ENCODE peak calls at places on chromosomes 2 and 18, in ten cellular contexts. One of them, this sample, is unnamed.

GRCh38 chr2:215653344-215654015 is 217.6 kb upstream of the FN1 start:
- DNase-seq in A549: no peak
- DNase-seq in K562: no peak
- DNase-seq in upper lobe of left lung: no peak
- DNase-seq in testis: no peak
- DNase-seq in lower leg skin: no peak
- DNase-seq in coronary artery: no peak
- DNase-seq in neural crest cell: no peak
- DNase-seq in endothelial cell: no peak
- DNase-seq in psoas muscle: no peak
- DNase-seq in this sample: no peak

GRCh38 chr2:172859821-172860707 is 124.4 kb downstream of the RAPGEF4 start:
- DNase-seq in upper lobe of left lung: no peak
- DNase-seq in testis: no peak
- DNase-seq in K562: no peak
- DNase-seq in neural crest cell: no peak
- DNase-seq in psoas muscle: no peak
- DNase-seq in coronary artery: no peak
- DNase-seq in A549: no peak
- DNase-seq in endothelial cell: no peak
- DNase-seq in lower leg skin: no peak
- DNase-seq in this sample: no peak

GRCh38 chr2:103135679-103136078 is 373.8 kb downstream of the TMEM182 start:
- DNase-seq in K562: no peak
- DNase-seq in upper lobe of left lung: no peak
- DNase-seq in A549: peak
- DNase-seq in neural crest cell: no peak
- DNase-seq in testis: no peak
- DNase-seq in psoas muscle: no peak
- DNase-seq in endothelial cell: no peak
- DNase-seq in coronary artery: no peak
- DNase-seq in lower leg skin: no peak
- DNase-seq in this sample: no peak

GRCh38 chr18:40676676-40677075 is 1278.4 kb upstream of the PIK3C3 start:
- DNase-seq in lower leg skin: no peak
- DNase-seq in K562: no peak
- DNase-seq in neural crest cell: no peak
- DNase-seq in upper lobe of left lung: no peak
- DNase-seq in psoas muscle: no peak
- DNase-seq in A549: no peak
- DNase-seq in testis: no peak
- DNase-seq in coronary artery: no peak
- DNase-seq in endothelial cell: no peak
- DNase-seq in this sample: no peak

GRCh38 chr2:199977984-199978415 is 22.6 kb downstream of the MAIP1 start:
- DNase-seq in coronary artery: no peak
- DNase-seq in upper lobe of left lung: no peak
- DNase-seq in neural crest cell: no peak
- DNase-seq in psoas muscle: no peak
- DNase-seq in testis: no peak
- DNase-seq in K562: no peak
- DNase-seq in endothelial cell: no peak
- DNase-seq in A549: peak
- DNase-seq in lower leg skin: no peak
- DNase-seq in this sample: no peak

GRCh38 chr2:241945803-241946202 is 76.3 kb downstream of the RTP5 start:
- DNase-seq in A549: no peak
- DNase-seq in upper lobe of left lung: no peak
- DNase-seq in lower leg skin: peak
- DNase-seq in psoas muscle: no peak
- DNase-seq in K562: no peak
- DNase-seq in neural crest cell: no peak
- DNase-seq in testis: no peak
- DNase-seq in endothelial cell: no peak
- DNase-seq in coronary artery: no peak
- DNase-seq in this sample: no peak

GRCh38 chr2:135708159-135708558 is 33.5 kb upstream of the UBXN4 start:
- DNase-seq in coronary artery: no peak
- DNase-seq in psoas muscle: no peak
- DNase-seq in neural crest cell: no peak
- DNase-seq in lower leg skin: no peak
- DNase-seq in K562: no peak
- DNase-seq in endothelial cell: no peak
- DNase-seq in upper lobe of left lung: no peak
- DNase-seq in A549: no peak
- DNase-seq in testis: no peak
- DNase-seq in this sample: no peak

GRCh38 chr18:27030403-27030802 is 154.7 kb downstream of the CHST9 start:
- DNase-seq in neural crest cell: no peak
- DNase-seq in coronary artery: no peak
- DNase-seq in lower leg skin: no peak
- DNase-seq in psoas muscle: no peak
- DNase-seq in endothelial cell: no peak
- DNase-seq in K562: no peak
- DNase-seq in A549: no peak
- DNase-seq in testis: no peak
- DNase-seq in upper lobe of left lung: peak
- DNase-seq in this sample: no peak

GRCh38 chr2:20452551-20452950 is 5.7 kb downstream of the RHOB start:
- DNase-seq in endothelial cell: no peak
- DNase-seq in A549: peak
- DNase-seq in psoas muscle: no peak
- DNase-seq in K562: no peak
- DNase-seq in upper lobe of left lung: no peak
- DNase-seq in testis: peak
- DNase-seq in neural crest cell: no peak
- DNase-seq in coronary artery: peak
- DNase-seq in lower leg skin: peak
- DNase-seq in this sample: no peak
- TF ChIP-seq CTCF in endothelial cell: no peak
- TF ChIP-seq CTCF in A549: no peak
- TF ChIP-seq CTCF in psoas muscle: no peak
- TF ChIP-seq CTCF in K562: no peak
- TF ChIP-seq CTCF in upper lobe of left lung: no peak
- TF ChIP-seq CTCF in testis: no peak
- TF ChIP-seq CTCF in neural crest cell: no peak
- TF ChIP-seq CTCF in coronary artery: no peak
- TF ChIP-seq CTCF in lower leg skin: no peak
- TF ChIP-seq CTCF in this sample: no peak

GRCh38 chr18:63848159-63848558 is 39.3 kb upstream of the SERPINB2 start:
- DNase-seq in upper lobe of left lung: no peak
- DNase-seq in testis: no peak
- DNase-seq in endothelial cell: peak
- DNase-seq in A549: peak
- DNase-seq in psoas muscle: no peak
- DNase-seq in coronary artery: no peak
- DNase-seq in lower leg skin: no peak
- DNase-seq in K562: peak
- DNase-seq in neural crest cell: peak
- DNase-seq in this sample: no peak

GRCh38 chr18:63850010-63850409 is 37.5 kb upstream of the SERPINB2 start:
- DNase-seq in endothelial cell: peak
- DNase-seq in psoas muscle: no peak
- DNase-seq in coronary artery: no peak
- DNase-seq in neural crest cell: peak
- DNase-seq in A549: peak
- DNase-seq in testis: peak
- DNase-seq in K562: no peak
- DNase-seq in lower leg skin: peak
- DNase-seq in upper lobe of left lung: no peak
- DNase-seq in this sample: no peak

GRCh38 chr18:63843008-63843407 is 44.5 kb upstream of the SERPINB2 start:
- DNase-seq in upper lobe of left lung: no peak
- DNase-seq in coronary artery: no peak
- DNase-seq in lower leg skin: no peak
- DNase-seq in endothelial cell: no peak
- DNase-seq in neural crest cell: no peak
- DNase-seq in A549: no peak
- DNase-seq in testis: no peak
- DNase-seq in psoas muscle: no peak
- DNase-seq in K562: no peak
- DNase-seq in this sample: no peak

DNA sequence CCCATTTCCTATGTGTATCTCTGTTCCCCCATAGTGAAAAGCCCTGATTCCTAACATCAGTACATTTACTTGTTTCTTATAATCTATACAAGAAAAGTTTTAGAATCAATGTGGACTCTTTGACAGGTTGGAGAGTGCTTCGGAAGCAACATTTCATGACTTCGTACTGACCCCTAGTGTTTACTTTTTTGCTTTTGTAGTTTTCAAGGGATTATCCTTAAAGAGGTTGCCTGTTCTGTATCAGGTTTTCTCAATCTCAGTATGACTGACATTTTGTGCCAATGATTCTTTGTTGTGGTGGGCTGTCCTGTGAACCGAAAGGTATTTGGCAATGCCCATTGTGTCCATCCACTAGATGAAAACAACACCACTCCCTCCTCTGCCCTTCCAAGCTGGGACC is 43.3 kb upstream of the SERPINB2 start:
- DNase-seq in upper lobe of left lung: no peak
- DNase-seq in neural crest cell: no peak
- DNase-seq in psoas muscle: no peak
- DNase-seq in lower leg skin: no peak
- DNase-seq in coronary artery: no peak
- DNase-seq in K562: no peak
- DNase-seq in A549: peak
- DNase-seq in endothelial cell: no peak
- DNase-seq in testis: no peak
- DNase-seq in this sample: no peak
- TF ChIP-seq CTCF in upper lobe of left lung: no peak
- TF ChIP-seq CTCF in neural crest cell: peak
- TF ChIP-seq CTCF in psoas muscle: peak
- TF ChIP-seq CTCF in lower leg skin: no peak
- TF ChIP-seq CTCF in coronary artery: no peak
- TF ChIP-seq CTCF in K562: no peak
- TF ChIP-seq CTCF in A549: peak
- TF ChIP-seq CTCF in endothelial cell: peak
- TF ChIP-seq CTCF in testis: peak
- TF ChIP-seq CTCF in this sample: peak

DNA sequence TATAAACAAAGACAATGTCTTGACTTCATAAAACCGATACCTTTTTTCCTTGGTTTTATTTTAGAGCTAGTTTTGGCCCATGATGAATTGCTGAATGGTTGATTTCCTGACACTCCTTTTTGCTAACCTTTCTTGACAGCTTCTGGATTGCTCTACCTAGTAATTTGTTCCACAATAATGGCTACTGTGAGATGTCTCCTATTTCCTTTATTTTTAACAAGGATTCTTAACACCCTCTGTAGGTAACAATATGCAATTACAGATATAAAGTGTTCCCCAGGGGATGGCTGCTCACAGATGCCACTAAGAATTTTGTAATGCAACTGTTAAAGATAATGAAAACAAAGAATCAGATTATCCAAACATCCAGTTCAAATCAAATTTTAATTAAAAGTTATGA is 100.8 kb upstream of the ATP5MC3 start:
- DNase-seq in testis: no peak
- DNase-seq in lower leg skin: no peak
- DNase-seq in neural crest cell: no peak
- DNase-seq in K562: peak
- DNase-seq in psoas muscle: no peak
- DNase-seq in endothelial cell: no peak
- DNase-seq in coronary artery: no peak
- DNase-seq in A549: peak
- DNase-seq in upper lobe of left lung: no peak
- DNase-seq in this sample: no peak
- TF ChIP-seq CTCF in testis: peak
- TF ChIP-seq CTCF in lower leg skin: no peak
- TF ChIP-seq CTCF in neural crest cell: peak
- TF ChIP-seq CTCF in K562: peak
- TF ChIP-seq CTCF in psoas muscle: peak
- TF ChIP-seq CTCF in endothelial cell: peak
- TF ChIP-seq CTCF in coronary artery: no peak
- TF ChIP-seq CTCF in A549: peak
- TF ChIP-seq CTCF in upper lobe of left lung: no peak
- TF ChIP-seq CTCF in this sample: peak

GRCh38 chr2:30692829-30693265 is 114.4 kb downstream of the CAPN13 start:
- DNase-seq in A549: no peak
- DNase-seq in lower leg skin: peak
- DNase-seq in neural crest cell: no peak
- DNase-seq in upper lobe of left lung: peak
- DNase-seq in testis: no peak
- DNase-seq in psoas muscle: no peak
- DNase-seq in coronary artery: no peak
- DNase-seq in K562: no peak
- DNase-seq in endothelial cell: no peak
- DNase-seq in this sample: no peak
- TF ChIP-seq CTCF in A549: no peak
- TF ChIP-seq CTCF in lower leg skin: no peak
- TF ChIP-seq CTCF in neural crest cell: no peak
- TF ChIP-seq CTCF in upper lobe of left lung: no peak
- TF ChIP-seq CTCF in testis: no peak
- TF ChIP-seq CTCF in psoas muscle: no peak
- TF ChIP-seq CTCF in coronary artery: no peak
- TF ChIP-seq CTCF in K562: peak
- TF ChIP-seq CTCF in endothelial cell: no peak
- TF ChIP-seq CTCF in this sample: no peak

DNA sequence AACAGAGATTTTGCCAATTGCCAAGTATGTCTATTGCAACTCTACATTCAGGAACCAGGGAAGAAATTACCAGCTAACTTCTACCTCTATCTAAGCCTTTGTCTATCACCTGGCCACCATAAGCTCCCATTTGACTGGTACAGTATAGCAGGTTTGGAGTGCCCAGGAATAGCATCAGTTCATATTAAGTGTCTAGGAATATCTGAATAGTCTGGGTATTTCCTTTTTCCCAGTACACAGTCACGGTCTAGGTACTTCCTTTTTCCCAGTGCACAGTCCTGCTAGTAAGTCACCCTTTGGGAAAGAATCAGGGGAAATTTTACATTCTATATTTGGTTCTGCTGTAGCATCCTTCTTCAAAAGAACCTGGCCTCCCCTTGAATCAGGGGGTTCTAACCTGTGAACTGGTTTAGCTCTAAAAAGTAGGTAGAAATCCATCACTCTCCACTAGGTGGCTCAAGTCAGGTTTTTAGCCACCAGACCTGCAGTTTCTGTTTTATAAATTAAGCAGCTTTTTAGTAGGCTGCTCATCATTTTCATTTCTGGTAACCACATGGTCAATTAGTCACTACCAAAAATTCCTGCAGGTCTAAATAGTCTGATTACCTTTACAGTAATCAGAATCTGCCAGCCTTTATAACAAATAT is 49.3 kb upstream of the DNAJC10 start:
- DNase-seq in endothelial cell: no peak
- DNase-seq in upper lobe of left lung: no peak
- DNase-seq in coronary artery: no peak
- DNase-seq in testis: no peak
- DNase-seq in lower leg skin: no peak
- DNase-seq in psoas muscle: no peak
- DNase-seq in A549: peak
- DNase-seq in K562: peak
- DNase-seq in neural crest cell: no peak
- DNase-seq in this sample: no peak
- TF ChIP-seq CTCF in endothelial cell: peak
- TF ChIP-seq CTCF in upper lobe of left lung: no peak
- TF ChIP-seq CTCF in coronary artery: peak
- TF ChIP-seq CTCF in testis: peak
- TF ChIP-seq CTCF in lower leg skin: no peak
- TF ChIP-seq CTCF in psoas muscle: peak
- TF ChIP-seq CTCF in A549: peak
- TF ChIP-seq CTCF in K562: peak
- TF ChIP-seq CTCF in neural crest cell: peak
- TF ChIP-seq CTCF in this sample: no peak